ENCODE peak calls at places on chromosomes 12 and 14, in ten cellular contexts. One of them, this sample, is unnamed. For H3K9me3 and H3K27me3, the result is how much of the 10 kb centered on the place peaks cover.

GRCh38 chr14:59189281-59189821 is 884 bp downstream of the DAAM1 start:
- DNase-seq in GM23248: peak
- DNase-seq in colonic mucosa: peak
- DNase-seq in SK-N-SH: peak
- DNase-seq in MG63: no peak
- DNase-seq in left ventricle myocardium inferior: no peak
- DNase-seq in left lung: no peak
- DNase-seq in HCT116: no peak
- DNase-seq in IMR-90: peak
- DNase-seq in K562: peak
- DNase-seq in this sample: peak

GRCh38 chr12:103848132-103848531 is 7.1 kb upstream of the NT5DC3 start:
- DNase-seq in GM23248: no peak
- DNase-seq in colonic mucosa: no peak
- DNase-seq in SK-N-SH: no peak
- DNase-seq in MG63: no peak
- DNase-seq in left ventricle myocardium inferior: no peak
- DNase-seq in left lung: no peak
- DNase-seq in HCT116: no peak
- DNase-seq in IMR-90: no peak
- DNase-seq in K562: no peak
- DNase-seq in this sample: no peak

GRCh38 chr12:46459881-46460545 is 87.4 kb upstream of the SLC38A2 start:
- DNase-seq in GM23248: no peak
- DNase-seq in colonic mucosa: peak
- DNase-seq in SK-N-SH: no peak
- DNase-seq in MG63: no peak
- DNase-seq in left ventricle myocardium inferior: peak
- DNase-seq in left lung: no peak
- DNase-seq in HCT116: no peak
- DNase-seq in IMR-90: no peak
- DNase-seq in K562: no peak
- DNase-seq in this sample: no peak

GRCh38 chr12:111211910-111212757 is 156.8 kb downstream of the PHETA1 start:
- DNase-seq in GM23248: no peak
- DNase-seq in colonic mucosa: no peak
- DNase-seq in SK-N-SH: no peak
- DNase-seq in MG63: no peak
- DNase-seq in left ventricle myocardium inferior: no peak
- DNase-seq in left lung: no peak
- DNase-seq in HCT116: no peak
- DNase-seq in IMR-90: no peak
- DNase-seq in K562: peak
- DNase-seq in this sample: no peak

GRCh38 chr12:45727994-45728624 is 1.4 kb upstream of the ARID2 start:
- DNase-seq in GM23248: peak
- DNase-seq in colonic mucosa: no peak
- DNase-seq in SK-N-SH: no peak
- DNase-seq in MG63: no peak
- DNase-seq in left ventricle myocardium inferior: no peak
- DNase-seq in left lung: no peak
- DNase-seq in HCT116: no peak
- DNase-seq in IMR-90: peak
- DNase-seq in K562: no peak
- DNase-seq in this sample: no peak

GRCh38 chr12:109650808-109651207 is 62.8 kb upstream of the FAM222A start:
- DNase-seq in GM23248: no peak
- DNase-seq in colonic mucosa: no peak
- DNase-seq in SK-N-SH: no peak
- DNase-seq in MG63: no peak
- DNase-seq in left ventricle myocardium inferior: no peak
- DNase-seq in left lung: no peak
- DNase-seq in HCT116: no peak
- DNase-seq in IMR-90: no peak
- DNase-seq in K562: no peak
- DNase-seq in this sample: no peak

GRCh38 chr12:113007166-113007565 is 28.8 kb downstream of the OAS2 start:
- DNase-seq in GM23248: peak
- DNase-seq in colonic mucosa: no peak
- DNase-seq in SK-N-SH: no peak
- DNase-seq in MG63: peak
- DNase-seq in left ventricle myocardium inferior: no peak
- DNase-seq in left lung: no peak
- DNase-seq in HCT116: peak
- DNase-seq in IMR-90: peak
- DNase-seq in K562: no peak
- DNase-seq in this sample: no peak

GRCh38 chr12:46839964-46840363 is 14.2 kb upstream of the SLC38A4 start:
- DNase-seq in GM23248: peak
- DNase-seq in colonic mucosa: no peak
- DNase-seq in SK-N-SH: no peak
- DNase-seq in MG63: no peak
- DNase-seq in left ventricle myocardium inferior: no peak
- DNase-seq in left lung: no peak
- DNase-seq in HCT116: no peak
- DNase-seq in IMR-90: peak
- DNase-seq in K562: no peak
- DNase-seq in this sample: no peak

GRCh38 chr14:90758959-90759358 is 57.3 kb downstream of the TTC7B start:
- DNase-seq in GM23248: peak
- DNase-seq in colonic mucosa: peak
- DNase-seq in SK-N-SH: no peak
- DNase-seq in MG63: no peak
- DNase-seq in left ventricle myocardium inferior: peak
- DNase-seq in left lung: peak
- DNase-seq in HCT116: no peak
- DNase-seq in IMR-90: peak
- DNase-seq in K562: no peak
- DNase-seq in this sample: peak

GRCh38 chr12:47307680-47308399 is 228.1 kb upstream of the AMIGO2 start:
- DNase-seq in GM23248: peak
- DNase-seq in colonic mucosa: peak
- DNase-seq in SK-N-SH: peak
- DNase-seq in MG63: peak
- DNase-seq in left ventricle myocardium inferior: no peak
- DNase-seq in left lung: no peak
- DNase-seq in HCT116: peak
- DNase-seq in IMR-90: peak
- DNase-seq in K562: peak
- DNase-seq in this sample: peak

GRCh38 chr14:61510736-61511557 is 184.4 kb upstream of the HIF1A start:
- DNase-seq in GM23248: no peak
- DNase-seq in colonic mucosa: peak
- DNase-seq in SK-N-SH: no peak
- DNase-seq in MG63: no peak
- DNase-seq in left ventricle myocardium inferior: no peak
- DNase-seq in left lung: no peak
- DNase-seq in HCT116: no peak
- DNase-seq in IMR-90: no peak
- DNase-seq in K562: no peak
- DNase-seq in this sample: no peak

GRCh38 chr12:122725452-122725851 is 5.2 kb downstream of the HCAR1 start:
- DNase-seq in GM23248: no peak
- DNase-seq in colonic mucosa: no peak
- DNase-seq in SK-N-SH: no peak
- DNase-seq in MG63: no peak
- DNase-seq in left ventricle myocardium inferior: no peak
- DNase-seq in left lung: no peak
- DNase-seq in HCT116: no peak
- DNase-seq in IMR-90: no peak
- DNase-seq in K562: no peak
- DNase-seq in this sample: no peak

GRCh38 chr14:91371011-91371989 is 46.3 kb downstream of the CCDC88C start:
- DNase-seq in GM23248: no peak
- DNase-seq in colonic mucosa: no peak
- DNase-seq in SK-N-SH: no peak
- DNase-seq in MG63: no peak
- DNase-seq in left ventricle myocardium inferior: no peak
- DNase-seq in left lung: no peak
- DNase-seq in HCT116: no peak
- DNase-seq in IMR-90: no peak
- DNase-seq in K562: no peak
- DNase-seq in this sample: no peak

GRCh38 chr14:68671899-68672298 is 121.0 kb downstream of the ZFP36L1 start:
- DNase-seq in GM23248: no peak
- DNase-seq in colonic mucosa: no peak
- DNase-seq in SK-N-SH: no peak
- DNase-seq in MG63: no peak
- DNase-seq in left ventricle myocardium inferior: no peak
- DNase-seq in left lung: no peak
- DNase-seq in HCT116: no peak
- DNase-seq in IMR-90: no peak
- DNase-seq in K562: no peak
- DNase-seq in this sample: no peak

GRCh38 chr14:71380271-71380670 is 473.0 kb downstream of the PCNX1 start:
- DNase-seq in GM23248: peak
- DNase-seq in colonic mucosa: no peak
- DNase-seq in SK-N-SH: no peak
- DNase-seq in MG63: no peak
- DNase-seq in left ventricle myocardium inferior: no peak
- DNase-seq in left lung: no peak
- DNase-seq in HCT116: no peak
- DNase-seq in IMR-90: peak
- DNase-seq in K562: no peak
- DNase-seq in this sample: no peak

GRCh38 chr12:112190626-112191025 is 65.3 kb downstream of the TRAFD1 start:
- DNase-seq in GM23248: no peak
- DNase-seq in colonic mucosa: peak
- DNase-seq in SK-N-SH: no peak
- DNase-seq in MG63: no peak
- DNase-seq in left ventricle myocardium inferior: no peak
- DNase-seq in left lung: no peak
- DNase-seq in HCT116: no peak
- DNase-seq in IMR-90: no peak
- DNase-seq in K562: no peak
- DNase-seq in this sample: no peak

DNA sequence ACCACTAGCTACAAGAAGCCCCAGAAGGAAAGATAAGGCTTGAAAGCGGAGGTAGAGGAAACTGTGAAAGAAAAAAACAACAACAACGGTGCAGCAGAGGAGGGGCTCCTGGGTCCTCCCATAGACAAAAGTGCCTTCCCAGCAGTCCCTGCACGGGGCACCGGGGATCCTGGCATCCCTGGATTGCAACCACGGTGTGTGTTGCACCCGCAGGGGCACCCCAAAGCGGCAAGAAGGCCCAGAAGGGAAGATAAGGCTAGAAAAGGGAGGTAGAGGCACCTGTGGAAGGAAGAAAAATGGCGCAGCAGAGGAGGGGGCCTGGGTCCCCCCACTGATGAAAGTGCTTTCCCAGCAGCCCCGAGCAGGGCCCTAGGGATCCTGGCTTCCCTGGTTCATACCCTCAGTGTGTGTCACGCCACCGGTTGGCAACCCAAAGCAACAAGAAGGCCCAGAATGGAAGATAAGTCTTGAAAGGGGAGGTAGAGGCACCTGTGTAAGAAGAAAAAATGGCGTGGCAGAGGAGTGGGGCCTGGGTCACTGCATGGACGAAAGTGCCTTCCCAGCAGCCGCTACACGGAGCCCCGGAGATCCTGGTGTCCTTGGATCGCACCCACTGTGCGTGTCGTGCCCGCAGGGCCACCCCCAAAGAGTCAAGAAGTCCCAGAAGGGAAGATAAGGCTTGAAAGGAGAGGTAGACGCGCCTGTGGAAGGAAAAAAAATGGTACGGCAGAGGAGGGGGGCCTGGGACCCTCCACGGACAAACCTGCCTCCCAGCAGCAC is 281.0 kb downstream of the ALG10 start:
- DNase-seq in GM23248: no peak
- DNase-seq in colonic mucosa: no peak
- DNase-seq in SK-N-SH: no peak
- DNase-seq in MG63: no peak
- DNase-seq in left ventricle myocardium inferior: no peak
- DNase-seq in left lung: peak
- DNase-seq in HCT116: no peak
- DNase-seq in IMR-90: no peak
- DNase-seq in K562: no peak
- DNase-seq in this sample: no peak
- H3K9me3 ChIP-seq in GM23248: under half
- H3K9me3 ChIP-seq in colonic mucosa: under half
- H3K9me3 ChIP-seq in SK-N-SH: under half
- H3K9me3 ChIP-seq in MG63: under half
- H3K9me3 ChIP-seq in left ventricle myocardium inferior: under half
- H3K9me3 ChIP-seq in left lung: under half
- H3K9me3 ChIP-seq in HCT116: under half
- H3K9me3 ChIP-seq in IMR-90: half or more
- H3K9me3 ChIP-seq in K562: under half
- H3K9me3 ChIP-seq in this sample: half or more

GRCh38 chr12:107325075-107325474 is 231.7 kb upstream of the CRY1 start:
- DNase-seq in GM23248: no peak
- DNase-seq in colonic mucosa: no peak
- DNase-seq in SK-N-SH: no peak
- DNase-seq in MG63: no peak
- DNase-seq in left ventricle myocardium inferior: no peak
- DNase-seq in left lung: no peak
- DNase-seq in HCT116: no peak
- DNase-seq in IMR-90: no peak
- DNase-seq in K562: no peak
- DNase-seq in this sample: no peak
- H3K27me3 ChIP-seq in GM23248: under half
- H3K27me3 ChIP-seq in colonic mucosa: under half
- H3K27me3 ChIP-seq in SK-N-SH: under half
- H3K27me3 ChIP-seq in MG63: under half
- H3K27me3 ChIP-seq in left ventricle myocardium inferior: half or more
- H3K27me3 ChIP-seq in left lung: under half
- H3K27me3 ChIP-seq in HCT116: under half
- H3K27me3 ChIP-seq in IMR-90: under half
- H3K27me3 ChIP-seq in K562: under half
- H3K27me3 ChIP-seq in this sample: under half

GRCh38 chr12:129074379-129074778 is 221.1 kb downstream of the GLT1D1 start:
- DNase-seq in GM23248: no peak
- DNase-seq in colonic mucosa: no peak
- DNase-seq in SK-N-SH: no peak
- DNase-seq in MG63: no peak
- DNase-seq in left ventricle myocardium inferior: no peak
- DNase-seq in left lung: no peak
- DNase-seq in HCT116: no peak
- DNase-seq in IMR-90: no peak
- DNase-seq in K562: no peak
- DNase-seq in this sample: no peak
- H3K9me3 ChIP-seq in GM23248: under half
- H3K9me3 ChIP-seq in colonic mucosa: under half
- H3K9me3 ChIP-seq in SK-N-SH: under half
- H3K9me3 ChIP-seq in MG63: under half
- H3K9me3 ChIP-seq in left ventricle myocardium inferior: under half
- H3K9me3 ChIP-seq in left lung: under half
- H3K9me3 ChIP-seq in HCT116: under half
- H3K9me3 ChIP-seq in IMR-90: under half
- H3K9me3 ChIP-seq in K562: under half
- H3K9me3 ChIP-seq in this sample: under half

DNA sequence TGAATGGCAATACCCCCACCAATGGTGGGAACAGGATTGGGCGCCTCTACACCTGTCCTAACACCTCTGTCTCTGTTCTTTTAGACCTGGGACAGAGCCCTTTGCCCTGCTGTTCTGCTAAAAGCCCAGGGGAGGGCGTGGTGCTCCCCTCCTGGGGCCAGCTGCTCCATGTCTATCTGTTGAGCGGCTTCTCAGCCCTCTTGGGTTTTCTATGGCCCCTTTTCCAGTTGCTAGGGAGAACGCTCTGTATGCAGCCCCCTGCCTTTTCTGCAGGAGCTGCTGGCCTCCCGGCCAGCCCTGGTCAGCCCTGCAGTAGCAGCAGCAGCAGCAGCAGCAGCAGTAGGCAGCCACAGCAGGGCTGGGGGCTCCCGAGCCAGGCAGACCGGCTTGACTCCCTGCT is 1.2 kb downstream of the RTL1 start:
- DNase-seq in GM23248: no peak
- DNase-seq in colonic mucosa: no peak
- DNase-seq in SK-N-SH: peak
- DNase-seq in MG63: no peak
- DNase-seq in left ventricle myocardium inferior: no peak
- DNase-seq in left lung: no peak
- DNase-seq in HCT116: peak
- DNase-seq in IMR-90: no peak
- DNase-seq in K562: peak
- DNase-seq in this sample: no peak
- H3K27me3 ChIP-seq in GM23248: under half
- H3K27me3 ChIP-seq in colonic mucosa: under half
- H3K27me3 ChIP-seq in SK-N-SH: under half
- H3K27me3 ChIP-seq in MG63: under half
- H3K27me3 ChIP-seq in left ventricle myocardium inferior: half or more
- H3K27me3 ChIP-seq in left lung: under half
- H3K27me3 ChIP-seq in HCT116: under half
- H3K27me3 ChIP-seq in IMR-90: under half
- H3K27me3 ChIP-seq in K562: under half
- H3K27me3 ChIP-seq in this sample: half or more